ENCODE peak calls at places on chromosomes 16 and 17, in eight cellular contexts. N, A, Z, O, E, R, D and C are unnamed samples.

GRCh38 chr17:47204722-47205418 is 4.3 kb upstream of the MYL4 start:
- DNase-seq in N (peak), A (no peak), Z (no peak), O (peak), E (no peak), R (no peak), D (no peak), C (peak)

GRCh38 chr16:55273959-55274358 is 50.0 kb upstream of the IRX6 start:
- DNase-seq in N (no peak), A (no peak), Z (no peak), O (no peak), E (no peak), R (no peak), D (no peak), C (no peak)

GRCh38 chr17:35577826-35578194 is 561 bp downstream of the PEX12 start:
- DNase-seq in N (no peak), A (no peak), Z (no peak), O (no peak), E (no peak), R (peak), D (no peak), C (no peak)

GRCh38 chr16:57485916-57486857 is at the start of gene DOK4:
- DNase-seq in N (peak), A (peak), Z (peak), O (peak), E (no peak), R (peak), D (peak), C (no peak)

GRCh38 chr17:33521784-33522183 is 228.7 kb upstream of the ASIC2 start:
- DNase-seq in N (no peak), A (no peak), Z (no peak), O (peak), E (no peak), R (peak), D (no peak), C (no peak)

GRCh38 chr16:66798162-66798561 is 3.2 kb downstream of the TERB1 start:
- DNase-seq in N (no peak), A (no peak), Z (no peak), O (no peak), E (no peak), R (no peak), D (no peak), C (no peak)

GRCh38 chr16:50260206-50261159 is 5.9 kb upstream of the ADCY7 start:
- DNase-seq in N (no peak), A (peak), Z (no peak), O (no peak), E (no peak), R (no peak), D (peak), C (no peak)

GRCh38 chr17:75277664-75278071 is 6.6 kb upstream of the MIF4GD start:
- DNase-seq in N (no peak), A (no peak), Z (no peak), O (peak), E (no peak), R (no peak), D (no peak), C (no peak)

GRCh38 chr17:19876524-19877161 is 8.9 kb upstream of the ULK2 start:
- DNase-seq in N (peak), A (peak), Z (peak), O (no peak), E (no peak), R (no peak), D (peak), C (peak)

GRCh38 chr17:58402047-58402446 is 15.3 kb downstream of the RNF43 start:
- DNase-seq in N (no peak), A (no peak), Z (no peak), O (no peak), E (no peak), R (no peak), D (no peak), C (no peak)

GRCh38 chr16:23857256-23857891 is 21.6 kb downstream of the PRKCB start:
- DNase-seq in N (no peak), A (peak), Z (no peak), O (no peak), E (no peak), R (no peak), D (no peak), C (no peak)

GRCh38 chr16:47317465-47318240 is 143.2 kb downstream of the ITFG1 start:
- DNase-seq in N (no peak), A (no peak), Z (no peak), O (peak), E (no peak), R (no peak), D (no peak), C (no peak)

GRCh38 chr17:40542562-40543411 is 22.5 kb downstream of the CCR7 start:
- DNase-seq in N (no peak), A (peak), Z (no peak), O (no peak), E (no peak), R (peak), D (peak), C (no peak)

GRCh38 chr17:56891751-56892150 is 22.1 kb downstream of the TRIM25 start:
- DNase-seq in N (peak), A (no peak), Z (no peak), O (peak), E (no peak), R (peak), D (peak), C (no peak)

GRCh38 chr17:31130286-31131224 is 35.8 kb downstream of the NF1 start:
- DNase-seq in N (no peak), A (no peak), Z (peak), O (peak), E (no peak), R (no peak), D (no peak), C (no peak)

GRCh38 chr17:60139438-60140285 is 10.1 kb upstream of the CA4 start:
- DNase-seq in N (peak), A (no peak), Z (peak), O (peak), E (no peak), R (no peak), D (peak), C (no peak)

GRCh38 chr17:18040287-18040858 is 1.2 kb downstream of the GID4 start:
- DNase-seq in N (no peak), A (no peak), Z (no peak), O (no peak), E (no peak), R (no peak), D (no peak), C (no peak)

GRCh38 chr16:1920727-1921155 is 2.5 kb upstream of the HS3ST6 start:
- DNase-seq in N (no peak), A (no peak), Z (no peak), O (peak), E (no peak), R (peak), D (peak), C (no peak)

GRCh38 chr17:50051082-50051576 is 4.8 kb upstream of the ITGA3 start:
- DNase-seq in N (no peak), A (no peak), Z (peak), O (peak), E (no peak), R (no peak), D (no peak), C (no peak)

GRCh38 chr16:56357765-56358322 is 67.5 kb downstream of the AMFR start:
- DNase-seq in N (no peak), A (peak), Z (peak), O (peak), E (peak), R (peak), D (peak), C (no peak)

GRCh38 chr16:30439720-30440348 is 5.8 kb downstream of the SEPHS2 start:
- DNase-seq in N (no peak), A (no peak), Z (no peak), O (no peak), E (no peak), R (no peak), D (no peak), C (no peak)

GRCh38 chr17:75808905-75809621 is 24.5 kb downstream of the UNK start:
- DNase-seq in N (no peak), A (peak), Z (peak), O (peak), E (no peak), R (peak), D (no peak), C (no peak)

GRCh38 chr16:57479422-57480126 is 6.7 kb downstream of the DOK4 start:
- DNase-seq in N (no peak), A (no peak), Z (no peak), O (peak), E (no peak), R (peak), D (no peak), C (no peak)

GRCh38 chr17:31248986-31249385 is 48.1 kb downstream of the OMG start:
- DNase-seq in N (no peak), A (no peak), Z (no peak), O (no peak), E (no peak), R (no peak), D (no peak), C (no peak)

GRCh38 chr17:37131064-37131463 is 182.3 kb downstream of the AATF start:
- DNase-seq in N (no peak), A (no peak), Z (no peak), O (no peak), E (no peak), R (no peak), D (no peak), C (no peak)

GRCh38 chr16:21218135-21218534 is 6.8 kb upstream of the ZP2 start:
- DNase-seq in N (no peak), A (no peak), Z (no peak), O (no peak), E (peak), R (no peak), D (no peak), C (peak)

GRCh38 chr17:21357281-21357680 is 18.9 kb upstream of the KCNJ12 start:
- DNase-seq in N (no peak), A (no peak), Z (peak), O (no peak), E (no peak), R (no peak), D (no peak), C (no peak)

GRCh38 chr16:71201556-71201955 is 29.0 kb downstream of the HYDIN start:
- DNase-seq in N (no peak), A (no peak), Z (no peak), O (no peak), E (no peak), R (no peak), D (no peak), C (no peak)

GRCh38 chr17:59378621-59379194 is 47.3 kb downstream of the YPEL2 start:
- DNase-seq in N (no peak), A (no peak), Z (no peak), O (peak), E (no peak), R (no peak), D (no peak), C (no peak)

GRCh38 chr16:28575446-28576109 is 21.3 kb downstream of the SULT1A2 start:
- DNase-seq in N (no peak), A (no peak), Z (no peak), O (no peak), E (no peak), R (no peak), D (no peak), C (no peak)

GRCh38 chr17:74601944-74602572 is 10.0 kb upstream of the CD300LD start:
- DNase-seq in N (no peak), A (no peak), Z (no peak), O (peak), E (peak), R (peak), D (no peak), C (no peak)

GRCh38 chr16:51268237-51268636 is 117.2 kb upstream of the SALL1 start:
- DNase-seq in N (no peak), A (peak), Z (no peak), O (no peak), E (no peak), R (no peak), D (no peak), C (peak)

GRCh38 chr16:24419709-24420108 is 119.7 kb upstream of the RBBP6 start:
- DNase-seq in N (no peak), A (no peak), Z (no peak), O (peak), E (no peak), R (no peak), D (no peak), C (no peak)

GRCh38 chr16:70267516-70267915 is 15.8 kb upstream of the EXOSC6 start:
- DNase-seq in N (peak), A (no peak), Z (no peak), O (peak), E (peak), R (peak), D (peak), C (no peak)

GRCh38 chr16:87391324-87391949 is 699 bp upstream of the MAP1LC3B start:
- DNase-seq in N (no peak), A (peak), Z (peak), O (peak), E (no peak), R (no peak), D (peak), C (no peak)

GRCh38 chr17:60301644-60302043 is 90.3 kb downstream of the USP32 start:
- DNase-seq in N (no peak), A (no peak), Z (no peak), O (no peak), E (no peak), R (no peak), D (no peak), C (no peak)

GRCh38 chr17:6255331-6255730 is 179.6 kb downstream of the AIPL1 start:
- DNase-seq in N (no peak), A (no peak), Z (no peak), O (no peak), E (no peak), R (no peak), D (no peak), C (no peak)

GRCh38 chr16:12257926-12258561 is 281.5 kb downstream of the SNX29 start:
- DNase-seq in N (no peak), A (no peak), Z (no peak), O (peak), E (no peak), R (no peak), D (no peak), C (no peak)

GRCh38 chr17:36188891-36189306 is 7.7 kb downstream of the CCL3L1 start:
- DNase-seq in N (peak), A (no peak), Z (no peak), O (no peak), E (peak), R (no peak), D (no peak), C (no peak)

GRCh38 chr16:81457326-81458133 is 12.9 kb downstream of the CMIP start:
- DNase-seq in N (no peak), A (no peak), Z (peak), O (peak), E (no peak), R (no peak), D (no peak), C (no peak)

DNA sequence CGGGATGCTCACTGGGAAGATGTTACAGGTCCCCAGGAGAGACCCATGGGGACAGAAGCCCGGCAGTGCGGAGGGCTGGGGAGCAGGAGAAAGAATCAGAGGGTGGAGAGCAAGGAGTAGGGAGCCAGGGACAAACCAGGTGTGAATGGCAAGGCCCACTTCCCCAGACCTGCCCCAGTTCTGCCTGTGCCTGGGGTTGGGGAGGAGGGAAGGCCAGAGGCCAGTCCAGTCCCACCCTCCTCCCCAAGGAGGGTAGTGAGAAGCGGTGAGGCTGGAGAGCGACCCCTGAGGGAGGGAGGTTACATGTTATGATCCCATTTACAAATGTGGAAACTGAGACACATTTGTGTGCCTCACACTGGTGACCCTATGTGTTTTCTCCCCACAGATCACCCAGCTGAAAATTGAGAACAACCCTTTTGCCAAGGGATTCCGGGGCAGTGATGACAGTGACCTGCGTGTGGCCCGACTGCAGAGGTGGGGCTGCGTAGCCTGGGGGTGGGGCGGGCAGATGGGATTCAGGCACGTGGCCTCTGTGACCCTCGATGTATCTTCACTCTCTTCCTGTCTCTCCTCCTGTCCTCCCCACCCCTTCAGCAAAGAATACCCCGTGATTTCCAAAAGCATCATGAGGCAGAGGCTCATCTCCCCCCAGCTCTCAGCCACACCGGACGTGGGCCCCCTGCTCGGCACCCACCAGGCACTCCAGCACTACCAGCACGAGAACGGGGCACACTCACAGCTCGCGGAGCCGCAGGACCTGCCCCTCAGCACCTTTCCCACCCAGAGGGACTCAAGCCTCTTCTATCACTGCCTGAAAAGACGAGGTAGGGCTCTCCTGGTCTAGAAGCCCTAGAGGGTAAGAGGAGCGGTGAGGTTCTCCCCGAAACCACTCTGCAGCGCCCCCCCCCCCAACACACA is 27.5 kb downstream of the TBX4 start:
- DNase-seq in N (no peak), A (no peak), Z (no peak), O (no peak), E (no peak), R (no peak), D (no peak), C (no peak)
- H3K27ac ChIP-seq in N (no peak), A (no peak), Z (no peak), O (no peak), E (no peak), R (no peak), D (no peak), C (no peak)

GRCh38 chr17:2416010-2416734 is 15.3 kb upstream of the MNT start:
- DNase-seq in N (peak), A (peak), Z (peak), O (peak), E (no peak), R (peak), D (peak), C (no peak)

GRCh38 chr17:2415081-2415480 is 14.2 kb upstream of the MNT start:
- DNase-seq in N (no peak), A (no peak), Z (no peak), O (no peak), E (no peak), R (no peak), D (no peak), C (no peak)

GRCh38 chr17:2410951-2411350 is 10.1 kb upstream of the MNT start:
- DNase-seq in N (no peak), A (no peak), Z (no peak), O (no peak), E (no peak), R (no peak), D (no peak), C (no peak)

GRCh38 chr17:2414665-2415064 is 13.8 kb upstream of the MNT start:
- DNase-seq in N (no peak), A (no peak), Z (no peak), O (no peak), E (no peak), R (no peak), D (no peak), C (no peak)

DNA sequence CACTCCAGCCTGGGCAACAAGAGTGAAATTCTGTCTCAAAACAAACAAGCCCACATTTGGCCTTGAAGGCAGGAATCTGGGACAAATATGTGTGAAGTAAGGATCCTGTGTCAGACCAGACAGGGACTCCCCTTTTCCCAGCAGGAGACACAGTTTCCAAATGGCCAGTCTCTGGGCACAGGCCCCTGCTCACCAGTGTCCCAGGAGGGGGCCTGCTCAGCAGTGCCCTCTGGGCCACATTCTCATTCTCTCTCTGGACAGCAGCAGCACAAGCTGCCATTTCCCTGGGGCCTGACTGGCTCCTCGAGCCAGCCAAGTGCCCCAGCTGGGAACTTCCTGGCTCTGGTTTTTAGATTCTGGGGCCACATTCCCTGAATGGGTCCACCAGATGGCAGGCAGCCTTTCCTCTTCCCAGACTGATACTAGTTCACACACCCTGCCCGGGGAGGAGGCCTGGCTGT is 11.7 kb upstream of the MNT start:
- DNase-seq in N (no peak), A (no peak), Z (no peak), O (peak), E (no peak), R (peak), D (peak), C (no peak)
- H3K27ac ChIP-seq in N (no peak), A (peak), Z (no peak), O (no peak), E (no peak), R (peak), D (peak), C (no peak)

DNA sequence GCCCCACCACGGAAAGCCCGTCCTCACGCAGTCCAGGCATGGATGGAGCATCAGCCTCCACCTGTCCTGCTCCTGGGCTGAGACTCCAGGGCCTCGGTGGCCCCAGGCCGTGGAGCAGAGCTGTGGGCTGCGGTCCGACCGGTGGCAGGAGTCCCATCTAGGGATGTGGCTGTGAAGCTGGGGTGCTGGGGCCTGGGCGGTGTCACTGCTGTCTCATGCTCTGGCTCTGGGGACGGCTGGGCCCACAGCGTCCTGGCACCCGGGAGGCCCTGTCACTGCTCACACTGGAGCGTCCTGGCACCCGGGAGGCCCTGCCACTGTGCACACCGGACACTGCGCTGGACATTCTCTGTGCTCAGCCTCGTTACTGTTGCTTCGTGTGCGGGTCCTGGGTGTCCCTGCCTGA is 8.4 kb downstream of the BAIAP2 start:
- DNase-seq in N (no peak), A (no peak), Z (peak), O (no peak), E (no peak), R (no peak), D (no peak), C (no peak)
- H3K27ac ChIP-seq in N (no peak), A (no peak), Z (peak), O (no peak), E (no peak), R (no peak), D (peak), C (no peak)

GRCh38 chr16:89052824-89053724 is 40.6 kb upstream of the ACSF3 start:
- DNase-seq in N (no peak), A (peak), Z (peak), O (no peak), E (peak), R (peak), D (no peak), C (peak)

GRCh38 chr16:89052191-89052787 is 41.4 kb upstream of the ACSF3 start:
- DNase-seq in N (no peak), A (no peak), Z (peak), O (no peak), E (no peak), R (peak), D (no peak), C (no peak)

GRCh38 chr16:89054261-89054661 is 39.4 kb upstream of the ACSF3 start:
- DNase-seq in N (no peak), A (no peak), Z (peak), O (no peak), E (no peak), R (no peak), D (no peak), C (no peak)

GRCh38 chr16:89054714-89055113 is 38.9 kb upstream of the ACSF3 start:
- DNase-seq in N (no peak), A (no peak), Z (no peak), O (no peak), E (no peak), R (no peak), D (no peak), C (no peak)

DNA sequence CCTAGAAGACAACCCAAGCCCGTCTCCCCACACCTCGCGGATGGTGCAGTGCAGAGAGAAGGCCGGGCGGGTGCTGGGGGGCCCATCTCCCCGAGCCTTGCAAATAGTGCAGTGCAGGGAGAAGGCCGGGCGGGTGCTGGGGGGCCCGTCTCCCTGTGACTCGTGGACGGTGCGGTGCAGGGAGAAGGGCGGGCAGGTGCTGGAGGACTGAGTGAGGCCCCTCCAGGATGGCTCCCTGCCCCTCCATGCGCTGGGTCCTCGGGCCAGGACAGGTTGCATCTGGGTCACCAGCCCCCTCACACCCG is 40.0 kb upstream of the ACSF3 start:
- DNase-seq in N (no peak), A (no peak), Z (peak), O (no peak), E (no peak), R (no peak), D (no peak), C (no peak)
- H3K27ac ChIP-seq in N (no peak), A (no peak), Z (no peak), O (no peak), E (no peak), R (no peak), D (no peak), C (no peak)